ENCODE peak calls at places on chromosomes 16 and 17, in eight cellular contexts. K is left ventricle myocardium inferior; W is bronchial epithelial cell; Q is naive thymus-derived CD4-positive, alpha-beta T cell; I is mammary epithelial cell; L is neural progenitor cell; X is heart left ventricle; N is neuronal stem cell. S is an unnamed sample.

GRCh38 chr16:9381399-9381798 is 290.0 kb downstream of the HAPSTR1 start:
- DNase-seq in K (no peak), W (no peak), Q (no peak), I (no peak), L (no peak), X (no peak), N (no peak), S (no peak)

GRCh38 chr16:81158964-81159363 is 62.8 kb upstream of the GCSH start:
- DNase-seq in K (no peak), W (no peak), Q (no peak), I (peak), L (peak), X (no peak), N (no peak), S (no peak)

GRCh38 chr16:13021996-13022395 is 120.6 kb downstream of the SHISA9 start:
- DNase-seq in K (no peak), W (no peak), Q (no peak), I (peak), L (no peak), X (no peak), N (no peak), S (no peak)

GRCh38 chr16:84730406-84731106 is 30.8 kb downstream of the USP10 start:
- DNase-seq in K (peak), W (peak), Q (no peak), I (peak), L (no peak), X (peak), N (no peak), S (peak)

GRCh38 chr17:27481327-27481726 is 25.1 kb downstream of the KSR1 start:
- DNase-seq in K (no peak), W (no peak), Q (no peak), I (no peak), L (no peak), X (no peak), N (no peak), S (peak)

GRCh38 chr17:14923981-14924380 is 341.1 kb downstream of the PMP22 start:
- DNase-seq in K (no peak), W (peak), Q (no peak), I (no peak), L (no peak), X (no peak), N (no peak), S (no peak)

GRCh38 chr17:9905902-9906301 is 831 bp upstream of the RCVRN start:
- DNase-seq in K (peak), W (no peak), Q (no peak), I (no peak), L (peak), X (no peak), N (no peak), S (peak)

GRCh38 chr16:82671743-82672142 is 45.0 kb downstream of the CDH13 start:
- DNase-seq in K (no peak), W (no peak), Q (no peak), I (no peak), L (peak), X (no peak), N (no peak), S (no peak)

GRCh38 chr17:73214851-73215250 is 22.0 kb downstream of the COG1 start:
- DNase-seq in K (no peak), W (no peak), Q (no peak), I (no peak), L (no peak), X (no peak), N (no peak), S (no peak)

GRCh38 chr17:7955414-7956042 is 23.5 kb downstream of the CNTROB start:
- DNase-seq in K (no peak), W (no peak), Q (no peak), I (no peak), L (no peak), X (no peak), N (no peak), S (no peak)

GRCh38 chr17:67891481-67892119 is 66.3 kb downstream of the BPTF start:
- DNase-seq in K (no peak), W (peak), Q (no peak), I (peak), L (peak), X (no peak), N (no peak), S (no peak)

GRCh38 chr17:17692353-17693252 is 11.3 kb downstream of the RAI1 start:
- DNase-seq in K (no peak), W (no peak), Q (no peak), I (no peak), L (no peak), X (no peak), N (no peak), S (no peak)

GRCh38 chr16:87235810-87236515 is 81.2 kb downstream of the C16orf95 start:
- DNase-seq in K (no peak), W (no peak), Q (no peak), I (no peak), L (peak), X (no peak), N (no peak), S (peak)

GRCh38 chr17:32546031-32546444 is 59.2 kb downstream of the CDK5R1 start:
- DNase-seq in K (no peak), W (no peak), Q (no peak), I (no peak), L (peak), X (no peak), N (peak), S (no peak)

GRCh38 chr17:63622571-63623390 is 564 bp downstream of the MAP3K3 start:
- DNase-seq in K (peak), W (peak), Q (peak), I (peak), L (peak), X (peak), N (peak), S (no peak)

GRCh38 chr16:16797239-16797638 is 418.3 kb downstream of the NPIPA7 start:
- DNase-seq in K (no peak), W (no peak), Q (no peak), I (no peak), L (peak), X (no peak), N (peak), S (peak)

GRCh38 chr17:2237521-2237921 is 66.1 kb downstream of the SMG6 start:
- DNase-seq in K (peak), W (no peak), Q (no peak), I (peak), L (no peak), X (peak), N (no peak), S (no peak)

GRCh38 chr16:27761816-27762215 is 211.9 kb downstream of the KATNIP start:
- DNase-seq in K (no peak), W (no peak), Q (no peak), I (no peak), L (no peak), X (no peak), N (no peak), S (no peak)

GRCh38 chr17:74730491-74731346 is 6.3 kb upstream of the RAB37 start:
- DNase-seq in K (no peak), W (no peak), Q (no peak), I (no peak), L (no peak), X (no peak), N (no peak), S (no peak)

GRCh38 chr17:27315322-27315721 is 21.4 kb downstream of the WSB1 start:
- DNase-seq in K (peak), W (no peak), Q (no peak), I (peak), L (no peak), X (peak), N (no peak), S (no peak)

GRCh38 chr16:82481455-82481854 is 145.3 kb upstream of the CDH13 start:
- DNase-seq in K (no peak), W (peak), Q (no peak), I (no peak), L (no peak), X (no peak), N (no peak), S (no peak)

GRCh38 chr16:83949724-83950001 is 3.4 kb upstream of the OSGIN1 start:
- DNase-seq in K (no peak), W (no peak), Q (no peak), I (no peak), L (no peak), X (no peak), N (no peak), S (no peak)

GRCh38 chr17:46968224-46968834 is 10.7 kb downstream of the RPRML start:
- DNase-seq in K (no peak), W (no peak), Q (no peak), I (no peak), L (no peak), X (no peak), N (no peak), S (no peak)

GRCh38 chr16:75379911-75380847 is 53.1 kb downstream of the CFDP1 start:
- DNase-seq in K (no peak), W (no peak), Q (no peak), I (no peak), L (no peak), X (no peak), N (no peak), S (peak)

GRCh38 chr17:68606451-68607307 is 5.5 kb upstream of the FAM20A start:
- DNase-seq in K (no peak), W (no peak), Q (no peak), I (no peak), L (no peak), X (no peak), N (no peak), S (no peak)

GRCh38 chr16:27452569-27453475 is 50.8 kb downstream of the IL21R start:
- DNase-seq in K (no peak), W (no peak), Q (no peak), I (no peak), L (no peak), X (no peak), N (no peak), S (no peak)

GRCh38 chr16:70630960-70631745 is 15.2 kb upstream of the IL34 start:
- DNase-seq in K (no peak), W (no peak), Q (no peak), I (no peak), L (no peak), X (no peak), N (no peak), S (no peak)

GRCh38 chr17:4720787-4721186 is 10.4 kb downstream of the ARRB2 start:
- DNase-seq in K (no peak), W (no peak), Q (no peak), I (no peak), L (no peak), X (no peak), N (no peak), S (no peak)

GRCh38 chr16:84055801-84056634 is 13.4 kb upstream of the SLC38A8 start:
- DNase-seq in K (no peak), W (no peak), Q (no peak), I (no peak), L (no peak), X (no peak), N (no peak), S (no peak)

GRCh38 chr17:1643999-1644492 is 1.5 kb downstream of the SCARF1 start:
- DNase-seq in K (no peak), W (no peak), Q (no peak), I (no peak), L (no peak), X (peak), N (no peak), S (no peak)

GRCh38 chr17:67068999-67069398 is 24.6 kb downstream of the CACNG1 start:
- DNase-seq in K (no peak), W (no peak), Q (no peak), I (no peak), L (no peak), X (no peak), N (no peak), S (no peak)

GRCh38 chr17:73291260-73291801 is 20.5 kb downstream of the CDC42EP4 start:
- DNase-seq in K (peak), W (peak), Q (no peak), I (peak), L (no peak), X (peak), N (no peak), S (no peak)

GRCh38 chr17:75404739-75405364 is 626 bp downstream of the GRB2 start:
- DNase-seq in K (peak), W (peak), Q (peak), I (peak), L (peak), X (peak), N (no peak), S (peak)

DNA sequence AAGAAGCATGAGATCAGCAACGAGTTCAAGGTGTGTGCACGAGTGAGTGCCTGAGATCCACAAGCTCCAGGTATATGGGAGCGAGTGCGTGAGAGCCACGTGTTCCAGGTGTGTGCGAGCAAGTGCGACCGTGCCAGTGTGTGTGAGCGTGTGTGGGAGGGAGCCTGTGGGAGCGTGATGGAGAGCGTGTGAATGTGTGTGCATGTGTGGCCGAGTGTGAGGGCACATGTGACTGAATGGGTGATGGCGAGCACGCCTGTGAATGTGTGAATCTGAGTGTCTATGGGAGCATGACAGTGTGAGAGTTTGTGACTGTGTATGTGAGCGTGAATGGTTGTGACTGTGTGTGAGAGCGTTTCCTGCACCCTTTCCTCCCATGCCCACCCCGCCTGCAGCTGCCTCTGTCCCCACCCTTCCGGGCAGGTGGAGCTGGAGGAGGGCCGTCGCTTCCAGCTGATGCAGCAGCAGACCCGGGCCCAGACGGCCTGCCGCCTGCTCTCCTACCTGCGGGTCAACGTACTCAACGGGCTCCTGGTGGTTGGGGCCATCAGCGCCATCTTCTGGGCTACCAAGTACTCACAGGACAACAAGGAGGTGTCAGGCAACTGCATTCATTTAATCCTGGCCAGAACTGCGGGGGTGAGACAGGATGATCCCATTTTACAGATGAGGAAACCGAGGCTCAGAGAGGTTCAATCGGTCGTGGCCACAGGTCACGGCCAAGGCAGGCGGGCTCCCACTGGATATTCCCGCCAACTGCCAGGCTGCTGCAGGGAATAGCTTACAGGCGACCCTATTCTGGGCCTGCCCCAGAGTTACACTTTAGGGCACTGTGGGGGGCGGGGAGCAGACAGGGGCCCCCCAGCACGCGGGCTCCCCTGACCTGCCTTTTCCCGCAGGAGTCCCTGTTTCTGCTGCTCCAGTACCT is 3.7 kb downstream of the TMC8 start:
- DNase-seq in K (no peak), W (peak), Q (no peak), I (no peak), L (peak), X (peak), N (peak), S (peak)
- H3K4me3 ChIP-seq in K (no peak), W (no peak), Q (peak), I (no peak), L (no peak), X (no peak), N (peak), S (peak)

DNA sequence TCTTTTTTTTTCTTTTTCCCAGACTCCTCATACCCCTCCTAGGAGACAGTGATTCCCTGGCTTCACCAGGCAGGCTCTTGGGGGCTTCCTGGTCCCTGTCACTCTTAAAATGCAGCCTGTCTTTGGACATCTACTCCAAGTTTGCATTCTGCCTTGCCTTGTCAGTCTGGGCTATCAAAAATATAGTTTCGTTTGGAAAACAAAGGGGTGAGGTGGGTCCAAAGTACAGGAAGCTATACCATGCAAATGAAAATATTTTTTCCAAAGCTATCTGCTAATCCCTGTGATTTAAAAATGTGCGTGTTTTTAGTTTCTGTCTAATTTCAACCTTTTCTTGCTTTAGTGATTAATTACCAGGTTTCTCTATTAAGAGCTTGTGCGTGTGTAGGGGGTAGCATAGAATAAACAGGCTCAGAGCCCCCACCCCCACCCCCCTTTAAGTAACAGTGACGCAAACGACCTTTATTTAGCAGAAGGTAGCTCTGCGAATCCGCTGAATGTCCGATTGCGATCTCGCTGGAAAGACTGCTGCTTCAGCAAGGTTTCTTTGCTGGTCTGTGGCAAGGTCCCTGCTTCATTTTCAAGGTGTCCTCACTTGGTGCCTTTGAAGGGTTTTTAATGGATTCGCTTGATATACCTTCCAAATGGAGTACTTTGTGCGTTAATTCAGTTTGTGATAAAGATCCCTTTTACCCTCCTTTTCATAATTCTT is 510.2 kb downstream of the WWOX start:
- DNase-seq in K (no peak), W (no peak), Q (no peak), I (no peak), L (no peak), X (no peak), N (no peak), S (no peak)
- H3K4me3 ChIP-seq in K (peak), W (no peak), Q (no peak), I (no peak), L (no peak), X (peak), N (no peak), S (no peak)

GRCh38 chr16:636206-637080 is at the start of gene METTL26:
- DNase-seq in K (peak), W (peak), Q (peak), I (peak), L (peak), X (peak), N (peak), S (peak)

GRCh38 chr16:635573-636205 is 416 bp downstream of the METTL26 start:
- DNase-seq in K (no peak), W (no peak), Q (no peak), I (no peak), L (no peak), X (no peak), N (no peak), S (no peak)

GRCh38 chr16:633336-634050 is 2.6 kb downstream of the METTL26 start:
- DNase-seq in K (no peak), W (no peak), Q (no peak), I (no peak), L (no peak), X (no peak), N (no peak), S (no peak)

GRCh38 chr16:634051-634670 is 1.9 kb downstream of the METTL26 start:
- DNase-seq in K (no peak), W (no peak), Q (no peak), I (no peak), L (no peak), X (no peak), N (no peak), S (no peak)

GRCh38 chr16:634996-635395 is 1.1 kb downstream of the METTL26 start:
- DNase-seq in K (no peak), W (no peak), Q (no peak), I (no peak), L (no peak), X (no peak), N (no peak), S (no peak)
- H3K4me3 ChIP-seq in K (peak), W (peak), Q (no peak), I (no peak), L (peak), X (peak), N (no peak), S (peak)

GRCh38 chr17:81522491-81523125 is 5.6 kb upstream of the FSCN2 start:
- DNase-seq in K (no peak), W (no peak), Q (no peak), I (no peak), L (no peak), X (no peak), N (no peak), S (no peak)
- H3K4me3 ChIP-seq in K (no peak), W (no peak), Q (no peak), I (no peak), L (no peak), X (no peak), N (no peak), S (no peak)

GRCh38 chr17:57356722-57357391 is 100.5 kb downstream of the MSI2 start:
- DNase-seq in K (no peak), W (no peak), Q (no peak), I (no peak), L (peak), X (no peak), N (peak), S (no peak)

GRCh38 chr17:57355090-57355859 is 99.0 kb downstream of the MSI2 start:
- DNase-seq in K (no peak), W (no peak), Q (no peak), I (no peak), L (no peak), X (peak), N (no peak), S (no peak)

GRCh38 chr17:57352658-57353057 is 96.3 kb downstream of the MSI2 start:
- DNase-seq in K (no peak), W (no peak), Q (no peak), I (no peak), L (no peak), X (no peak), N (no peak), S (no peak)

GRCh38 chr17:57356153-57356721 is 99.9 kb downstream of the MSI2 start:
- DNase-seq in K (no peak), W (no peak), Q (no peak), I (no peak), L (no peak), X (no peak), N (no peak), S (no peak)

GRCh38 chr17:57354669-57355068 is 98.3 kb downstream of the MSI2 start:
- DNase-seq in K (no peak), W (no peak), Q (no peak), I (no peak), L (no peak), X (no peak), N (no peak), S (peak)
- H3K4me3 ChIP-seq in K (no peak), W (no peak), Q (no peak), I (no peak), L (no peak), X (no peak), N (no peak), S (no peak)